ENCODE peak calls at places on chromosomes 1 and 21, in six cellular contexts. T is epithelial cell of esophagus, M is heart right ventricle, I is hepatocyte, O is brain microvascular endothelial cell, G is psoas muscle. X is an unnamed sample.

GRCh38 chr1:93995837-93996526 is 86.8 kb upstream of the GCLM start:
- DNase-seq in T (no peak), M (no peak), I (no peak), O (no peak), G (no peak), X (peak; percentile 63)

GRCh38 chr1:224623743-224624333 is 7.7 kb downstream of the CNIH3 start:
- DNase-seq in T (peak; percentile 44), M (no peak), I (peak; percentile 36), O (peak; percentile 96), G (no peak), X (peak; percentile 94)

GRCh38 chr21:18204931-18205330 is 39.7 kb upstream of the CHODL start:
- DNase-seq in T (no peak), M (no peak), I (no peak), O (no peak), G (no peak), X (peak; percentile 1)

GRCh38 chr1:116375884-116376733 is 3.1 kb downstream of the ATP1A1 start:
- DNase-seq in T (peak; percentile 97), M (peak; percentile 66), I (peak; percentile 87), O (peak; percentile 74), G (peak; percentile 94), X (peak; percentile 76)

GRCh38 chr21:45801129-45801735 is 157.7 kb downstream of the PCBP3 start:
- DNase-seq in T (no peak), M (no peak), I (no peak), O (no peak), G (no peak), X (no peak)

GRCh38 chr21:27269646-27270045 is 302.8 kb upstream of the ADAMTS5 start:
- DNase-seq in T (peak; percentile 88), M (no peak), I (peak; percentile 28), O (peak; percentile 94), G (no peak), X (peak; percentile 95)

GRCh38 chr1:78591971-78592370 is 28.3 kb upstream of the IFI44L start:
- DNase-seq in T (no peak), M (no peak), I (no peak), O (no peak), G (no peak), X (no peak)

GRCh38 chr1:81801032-81801833 is 499 bp downstream of the ADGRL2 start:
- DNase-seq in T (peak; percentile 94), M (peak; percentile 91), I (peak; percentile 91), O (peak; percentile 85), G (peak; percentile 80), X (peak; percentile 95)

GRCh38 chr1:74771913-74772515 is 39.1 kb downstream of the TYW3 start:
- DNase-seq in T (peak; percentile 56), M (peak; percentile 9), I (peak; percentile 71), O (peak; percentile 53), G (no peak), X (peak; percentile 74)

GRCh38 chr1:14989931-14990728 is 163.4 kb upstream of the TMEM51 start:
- DNase-seq in T (no peak), M (no peak), I (no peak), O (no peak), G (no peak), X (no peak)

GRCh38 chr1:53593758-53594380 is 134.7 kb downstream of the DMRTB1 start:
- DNase-seq in T (peak; percentile 50), M (no peak), I (peak; percentile 66), O (no peak), G (no peak), X (no peak)
- TF ChIP-seq CTCF in T (peak; percentile 53), M (peak; percentile 48), I (peak; percentile 45), O (peak; percentile 54), G (peak; percentile 28), X (peak; percentile 38)

GRCh38 chr1:31764307-31765040 is at the start of gene ADGRB2:
- DNase-seq in T (no peak), M (no peak), I (peak; percentile 76), O (no peak), G (peak; percentile 48), X (no peak)

GRCh38 chr1:31765516-31765915 is 1.4 kb upstream of the ADGRB2 start:
- DNase-seq in T (no peak), M (no peak), I (no peak), O (no peak), G (peak; percentile 40), X (no peak)

GRCh38 chr1:31762726-31763670 is 1.1 kb downstream of the ADGRB2 start:
- DNase-seq in T (peak; percentile 58), M (peak; percentile 53), I (peak; percentile 90), O (no peak), G (peak; percentile 83), X (no peak)

GRCh38 chr1:31763671-31764306 is 351 bp downstream of the ADGRB2 start:
- DNase-seq in T (no peak), M (no peak), I (no peak), O (no peak), G (peak; percentile 38), X (no peak)

DNA sequence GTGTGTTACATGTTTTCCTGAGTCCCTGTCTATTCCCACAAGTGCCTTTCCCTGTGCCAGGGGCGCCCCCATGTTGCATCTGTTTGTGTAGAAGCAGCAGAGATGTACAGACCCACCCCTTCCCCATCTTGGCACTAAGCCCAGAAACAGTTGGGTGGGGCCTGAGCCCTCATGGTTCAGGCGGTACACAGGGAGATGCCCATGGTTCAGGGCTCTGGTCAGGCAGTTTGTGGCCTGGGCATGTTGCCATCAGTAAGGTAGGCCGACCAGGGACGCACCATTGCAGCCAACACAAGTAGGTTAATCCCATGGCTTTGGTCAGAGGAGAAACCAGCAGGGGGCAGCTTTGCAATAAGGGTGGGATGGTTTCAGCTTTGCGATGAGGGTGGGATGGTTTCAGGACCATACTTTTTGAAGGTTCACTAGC is 914 bp upstream of the ADGRB2 start:
- DNase-seq in T (no peak), M (no peak), I (no peak), O (no peak), G (no peak), X (no peak)
- TF ChIP-seq CTCF in T (no peak), M (peak; percentile 43), I (peak; percentile 30), O (peak; percentile 70), G (peak; percentile 7), X (peak; percentile 52)

GRCh38 chr1:40866408-40866788 is 4.2 kb upstream of the CITED4 start:
- DNase-seq in T (no peak), M (no peak), I (no peak), O (peak; percentile 33), G (no peak), X (peak; percentile 73)

GRCh38 chr1:40861227-40862003 is 748 bp downstream of the CITED4 start:
- DNase-seq in T (peak; percentile 68), M (peak; percentile 26), I (peak; percentile 81), O (no peak), G (peak; percentile 79), X (peak; percentile 63)

GRCh38 chr1:40859017-40859416 is 3.1 kb downstream of the CITED4 start:
- DNase-seq in T (no peak), M (no peak), I (no peak), O (no peak), G (no peak), X (no peak)

GRCh38 chr1:40860706-40861226 is 1.4 kb downstream of the CITED4 start:
- DNase-seq in T (no peak), M (peak; percentile 22), I (no peak), O (no peak), G (no peak), X (no peak)

GRCh38 chr1:40862008-40862863 is at the start of gene CITED4:
- DNase-seq in T (peak; percentile 94), M (peak; percentile 94), I (peak; percentile 97), O (peak; percentile 82), G (peak; percentile 98), X (peak; percentile 93)
- TF ChIP-seq CTCF in T (no peak), M (peak; percentile 61), I (peak; percentile 23), O (no peak), G (peak; percentile 18), X (peak; percentile 46)

GRCh38 chr1:207578796-207579435 is 66.0 kb upstream of the CR1L start:
- DNase-seq in T (no peak), M (no peak), I (no peak), O (no peak), G (no peak), X (no peak)

GRCh38 chr1:207581496-207582168 is 63.3 kb upstream of the CR1L start:
- DNase-seq in T (no peak), M (no peak), I (no peak), O (no peak), G (no peak), X (no peak)

DNA sequence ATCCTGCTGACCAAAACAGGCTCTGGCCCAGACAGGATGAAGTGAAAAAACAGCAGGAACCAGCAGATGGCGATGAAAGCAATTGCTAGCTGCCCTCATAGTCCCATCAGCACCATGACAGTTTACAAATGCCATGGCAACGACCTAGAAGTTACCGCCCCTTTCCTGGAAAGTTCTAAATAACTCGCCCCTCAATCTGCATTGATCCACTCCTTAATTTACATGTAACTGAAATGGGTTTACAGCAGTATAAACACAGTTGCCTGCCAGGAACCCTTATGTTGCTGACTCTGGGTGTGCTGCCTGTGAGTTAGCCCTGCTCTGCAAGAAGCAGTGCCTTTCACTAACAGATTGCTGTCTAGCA is 65.5 kb upstream of the CR1L start:
- DNase-seq in T (peak; percentile 72), M (peak; percentile 9), I (peak; percentile 73), O (peak; percentile 82), G (no peak), X (peak; percentile 83)
- TF ChIP-seq CTCF in T (peak; percentile 74), M (peak; percentile 48), I (peak; percentile 65), O (peak; percentile 74), G (peak; percentile 43), X (peak; percentile 79)

DNA sequence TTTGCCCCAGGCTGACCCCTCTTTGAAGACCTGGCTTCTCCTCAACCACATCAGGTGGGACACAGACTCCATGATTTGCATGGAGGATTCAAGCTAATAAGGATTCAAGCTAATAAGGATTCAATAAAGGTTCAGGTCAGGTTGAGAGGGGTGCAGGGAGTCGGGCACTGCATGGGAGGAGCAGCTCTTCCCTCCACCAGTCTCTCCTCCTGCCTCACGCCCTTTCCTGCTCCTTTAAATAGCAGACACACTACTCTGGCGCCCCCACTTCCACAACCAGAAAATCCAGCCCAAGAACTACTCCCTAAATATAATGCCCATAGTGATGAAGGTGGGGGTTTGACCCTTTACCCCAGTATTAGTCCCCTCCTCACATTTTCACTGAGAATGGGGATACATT is 7.1 kb downstream of the MEX3A start:
- DNase-seq in T (no peak), M (no peak), I (no peak), O (no peak), G (no peak), X (peak; percentile 15)
- TF ChIP-seq CTCF in T (no peak), M (no peak), I (no peak), O (peak; percentile 14), G (no peak), X (no peak)

GRCh38 chr1:172532700-172533510 is at the start of gene SUCO:
- DNase-seq in T (peak; percentile 100), M (peak; percentile 100), I (peak; percentile 100), O (peak; percentile 99), G (peak; percentile 100), X (peak; percentile 100)
- TF ChIP-seq CTCF in T (peak; percentile 14), M (peak; percentile 24), I (peak; percentile 9), O (peak; percentile 30), G (no peak), X (peak; percentile 40)

GRCh38 chr1:119416006-119416640 is 1.2 kb downstream of the HSD3B2 start:
- DNase-seq in T (no peak), M (no peak), I (no peak), O (no peak), G (no peak), X (no peak)

GRCh38 chr1:119409731-119410130 is 5.2 kb upstream of the HSD3B2 start:
- DNase-seq in T (no peak), M (no peak), I (no peak), O (no peak), G (no peak), X (peak; percentile 26)

GRCh38 chr1:119414950-119415349 is at the start of gene HSD3B2:
- DNase-seq in T (no peak), M (no peak), I (no peak), O (no peak), G (no peak), X (no peak)

GRCh38 chr1:119410977-119411376 is 4.0 kb upstream of the HSD3B2 start:
- DNase-seq in T (no peak), M (no peak), I (no peak), O (no peak), G (no peak), X (no peak)
- TF ChIP-seq CTCF in T (no peak), M (no peak), I (no peak), O (no peak), G (no peak), X (no peak)